ENCODE peak calls at places on chromosomes 6 and 20, in eight cellular contexts. One of them, this sample, is unnamed.
A peak's percentile ranks its signal among the peaks of the same experiment; 100 is the strongest.

GRCh38 chr6:142482973-142483372 is 181.2 kb downstream of the ADGRG6 start:
- DNase-seq in activated T-helper 1 cell treated with anti-CD3 and anti-CD28 coated beads, Interleukin-2, amount 50 U/mL, for 16 hours: no peak
- DNase-seq in PC-9: no peak
- DNase-seq in dorsolateral prefrontal cortex: no peak
- DNase-seq in pons: no peak
- DNase-seq in astrocyte: no peak
- DNase-seq in T-helper 1 cell: no peak
- DNase-seq in upper lobe of right lung: no peak
- DNase-seq in this sample: peak; percentile 26

GRCh38 chr6:146041282-146041681 is 12.4 kb downstream of the GRM1 start:
- DNase-seq in activated T-helper 1 cell treated with anti-CD3 and anti-CD28 coated beads, Interleukin-2, amount 50 U/mL, for 16 hours: no peak
- DNase-seq in upper lobe of right lung: no peak
- DNase-seq in PC-9: no peak
- DNase-seq in astrocyte: no peak
- DNase-seq in dorsolateral prefrontal cortex: no peak
- DNase-seq in pons: no peak
- DNase-seq in T-helper 1 cell: no peak
- DNase-seq in this sample: peak; percentile 0

GRCh38 chr20:63217706-63218105 is 1.8 kb upstream of the YTHDF1 start:
- DNase-seq in astrocyte: no peak
- DNase-seq in T-helper 1 cell: no peak
- DNase-seq in activated T-helper 1 cell treated with anti-CD3 and anti-CD28 coated beads, Interleukin-2, amount 50 U/mL, for 16 hours: no peak
- DNase-seq in dorsolateral prefrontal cortex: no peak
- DNase-seq in pons: no peak
- DNase-seq in PC-9: no peak
- DNase-seq in upper lobe of right lung: no peak
- DNase-seq in this sample: no peak

GRCh38 chr6:33667072-33667471 is 44.4 kb downstream of the UQCC2 start:
- DNase-seq in PC-9: no peak
- DNase-seq in T-helper 1 cell: no peak
- DNase-seq in pons: no peak
- DNase-seq in activated T-helper 1 cell treated with anti-CD3 and anti-CD28 coated beads, Interleukin-2, amount 50 U/mL, for 16 hours: no peak
- DNase-seq in upper lobe of right lung: no peak
- DNase-seq in astrocyte: no peak
- DNase-seq in dorsolateral prefrontal cortex: no peak
- DNase-seq in this sample: no peak

GRCh38 chr6:167134448-167135328 is 11.8 kb downstream of the CCR6 start:
- DNase-seq in PC-9: no peak
- DNase-seq in activated T-helper 1 cell treated with anti-CD3 and anti-CD28 coated beads, Interleukin-2, amount 50 U/mL, for 16 hours: no peak
- DNase-seq in pons: no peak
- DNase-seq in astrocyte: no peak
- DNase-seq in upper lobe of right lung: no peak
- DNase-seq in dorsolateral prefrontal cortex: no peak
- DNase-seq in T-helper 1 cell: no peak
- DNase-seq in this sample: no peak

GRCh38 chr6:47203266-47203967 is 106.3 kb downstream of the TNFRSF21 start:
- DNase-seq in T-helper 1 cell: no peak
- DNase-seq in dorsolateral prefrontal cortex: no peak
- DNase-seq in PC-9: no peak
- DNase-seq in upper lobe of right lung: no peak
- DNase-seq in pons: no peak
- DNase-seq in activated T-helper 1 cell treated with anti-CD3 and anti-CD28 coated beads, Interleukin-2, amount 50 U/mL, for 16 hours: no peak
- DNase-seq in astrocyte: no peak
- DNase-seq in this sample: no peak

GRCh38 chr6:56714982-56715456 is 72.3 kb upstream of the DST start:
- DNase-seq in dorsolateral prefrontal cortex: no peak
- DNase-seq in activated T-helper 1 cell treated with anti-CD3 and anti-CD28 coated beads, Interleukin-2, amount 50 U/mL, for 16 hours: no peak
- DNase-seq in upper lobe of right lung: no peak
- DNase-seq in astrocyte: peak; percentile 88
- DNase-seq in pons: no peak
- DNase-seq in PC-9: peak; percentile 97
- DNase-seq in T-helper 1 cell: no peak
- DNase-seq in this sample: peak; percentile 79

GRCh38 chr20:63320616-63321147 is 27.7 kb downstream of the COL20A1 start:
- DNase-seq in activated T-helper 1 cell treated with anti-CD3 and anti-CD28 coated beads, Interleukin-2, amount 50 U/mL, for 16 hours: no peak
- DNase-seq in PC-9: no peak
- DNase-seq in dorsolateral prefrontal cortex: peak; percentile 37
- DNase-seq in astrocyte: no peak
- DNase-seq in pons: no peak
- DNase-seq in upper lobe of right lung: peak; percentile 55
- DNase-seq in T-helper 1 cell: no peak
- DNase-seq in this sample: no peak

GRCh38 chr6:6494677-6495076 is 93.8 kb upstream of the LY86 start:
- DNase-seq in T-helper 1 cell: no peak
- DNase-seq in astrocyte: no peak
- DNase-seq in activated T-helper 1 cell treated with anti-CD3 and anti-CD28 coated beads, Interleukin-2, amount 50 U/mL, for 16 hours: no peak
- DNase-seq in upper lobe of right lung: peak; percentile 73
- DNase-seq in pons: no peak
- DNase-seq in dorsolateral prefrontal cortex: no peak
- DNase-seq in PC-9: no peak
- DNase-seq in this sample: peak; percentile 3

GRCh38 chr6:50791900-50792508 is 26.7 kb upstream of the TFAP2B start:
- DNase-seq in activated T-helper 1 cell treated with anti-CD3 and anti-CD28 coated beads, Interleukin-2, amount 50 U/mL, for 16 hours: no peak
- DNase-seq in pons: peak; percentile 67
- DNase-seq in PC-9: no peak
- DNase-seq in dorsolateral prefrontal cortex: no peak
- DNase-seq in T-helper 1 cell: no peak
- DNase-seq in upper lobe of right lung: no peak
- DNase-seq in astrocyte: no peak
- DNase-seq in this sample: peak; percentile 17

GRCh38 chr6:158185729-158186456 is 17.7 kb downstream of the GTF2H5 start:
- DNase-seq in dorsolateral prefrontal cortex: no peak
- DNase-seq in upper lobe of right lung: no peak
- DNase-seq in activated T-helper 1 cell treated with anti-CD3 and anti-CD28 coated beads, Interleukin-2, amount 50 U/mL, for 16 hours: no peak
- DNase-seq in pons: no peak
- DNase-seq in astrocyte: peak; percentile 88
- DNase-seq in PC-9: no peak
- DNase-seq in T-helper 1 cell: no peak
- DNase-seq in this sample: peak; percentile 36

GRCh38 chr6:31652925-31653724 is 664 bp upstream of the BAG6 start:
- DNase-seq in T-helper 1 cell: peak; percentile 80
- DNase-seq in dorsolateral prefrontal cortex: peak; percentile 89
- DNase-seq in pons: peak; percentile 95
- DNase-seq in activated T-helper 1 cell treated with anti-CD3 and anti-CD28 coated beads, Interleukin-2, amount 50 U/mL, for 16 hours: no peak
- DNase-seq in astrocyte: peak; percentile 84
- DNase-seq in upper lobe of right lung: peak; percentile 90
- DNase-seq in PC-9: peak; percentile 86
- DNase-seq in this sample: no peak

GRCh38 chr6:288861-289260 is 3.4 kb upstream of the DUSP22 start:
- DNase-seq in astrocyte: no peak
- DNase-seq in T-helper 1 cell: no peak
- DNase-seq in upper lobe of right lung: no peak
- DNase-seq in PC-9: no peak
- DNase-seq in pons: no peak
- DNase-seq in dorsolateral prefrontal cortex: no peak
- DNase-seq in activated T-helper 1 cell treated with anti-CD3 and anti-CD28 coated beads, Interleukin-2, amount 50 U/mL, for 16 hours: no peak
- DNase-seq in this sample: no peak

GRCh38 chr6:159700970-159701369 is 7.9 kb upstream of the SOD2 start:
- DNase-seq in dorsolateral prefrontal cortex: no peak
- DNase-seq in pons: no peak
- DNase-seq in activated T-helper 1 cell treated with anti-CD3 and anti-CD28 coated beads, Interleukin-2, amount 50 U/mL, for 16 hours: no peak
- DNase-seq in upper lobe of right lung: no peak
- DNase-seq in T-helper 1 cell: no peak
- DNase-seq in PC-9: no peak
- DNase-seq in astrocyte: peak; percentile 4
- DNase-seq in this sample: no peak

GRCh38 chr6:121770943-121771342 is 335.5 kb downstream of the GJA1 start:
- DNase-seq in upper lobe of right lung: no peak
- DNase-seq in T-helper 1 cell: no peak
- DNase-seq in activated T-helper 1 cell treated with anti-CD3 and anti-CD28 coated beads, Interleukin-2, amount 50 U/mL, for 16 hours: no peak
- DNase-seq in dorsolateral prefrontal cortex: no peak
- DNase-seq in pons: no peak
- DNase-seq in PC-9: peak; percentile 41
- DNase-seq in astrocyte: no peak
- DNase-seq in this sample: no peak

GRCh38 chr6:82182756-82183155 is 64.8 kb downstream of the IBTK start:
- DNase-seq in T-helper 1 cell: no peak
- DNase-seq in activated T-helper 1 cell treated with anti-CD3 and anti-CD28 coated beads, Interleukin-2, amount 50 U/mL, for 16 hours: no peak
- DNase-seq in PC-9: no peak
- DNase-seq in upper lobe of right lung: no peak
- DNase-seq in pons: no peak
- DNase-seq in astrocyte: peak; percentile 60
- DNase-seq in dorsolateral prefrontal cortex: no peak
- DNase-seq in this sample: no peak

GRCh38 chr6:122198922-122199321 is 200.5 kb upstream of the HSF2 start:
- DNase-seq in T-helper 1 cell: no peak
- DNase-seq in upper lobe of right lung: no peak
- DNase-seq in astrocyte: no peak
- DNase-seq in PC-9: no peak
- DNase-seq in dorsolateral prefrontal cortex: no peak
- DNase-seq in pons: no peak
- DNase-seq in activated T-helper 1 cell treated with anti-CD3 and anti-CD28 coated beads, Interleukin-2, amount 50 U/mL, for 16 hours: no peak
- DNase-seq in this sample: no peak

GRCh38 chr6:135567375-135568083 is 70.0 kb upstream of the AHI1 start:
- DNase-seq in upper lobe of right lung: no peak
- DNase-seq in astrocyte: no peak
- DNase-seq in dorsolateral prefrontal cortex: no peak
- DNase-seq in PC-9: no peak
- DNase-seq in T-helper 1 cell: no peak
- DNase-seq in activated T-helper 1 cell treated with anti-CD3 and anti-CD28 coated beads, Interleukin-2, amount 50 U/mL, for 16 hours: no peak
- DNase-seq in pons: no peak
- DNase-seq in this sample: no peak

GRCh38 chr20:4160761-4161305 is 145.5 kb upstream of the RNF24 start:
- DNase-seq in upper lobe of right lung: peak; percentile 63
- DNase-seq in activated T-helper 1 cell treated with anti-CD3 and anti-CD28 coated beads, Interleukin-2, amount 50 U/mL, for 16 hours: no peak
- DNase-seq in PC-9: peak; percentile 72
- DNase-seq in dorsolateral prefrontal cortex: peak; percentile 80
- DNase-seq in pons: peak; percentile 85
- DNase-seq in T-helper 1 cell: no peak
- DNase-seq in astrocyte: peak; percentile 54
- DNase-seq in this sample: peak; percentile 73

GRCh38 chr6:106746660-106747059 is 117.3 kb downstream of the QRSL1 start:
- DNase-seq in PC-9: peak; percentile 100
- DNase-seq in pons: no peak
- DNase-seq in astrocyte: peak; percentile 79
- DNase-seq in T-helper 1 cell: no peak
- DNase-seq in upper lobe of right lung: no peak
- DNase-seq in dorsolateral prefrontal cortex: no peak
- DNase-seq in activated T-helper 1 cell treated with anti-CD3 and anti-CD28 coated beads, Interleukin-2, amount 50 U/mL, for 16 hours: no peak
- DNase-seq in this sample: peak; percentile 18

GRCh38 chr20:33166533-33167113 is 1.3 kb upstream of the BPIFA2 start:
- DNase-seq in astrocyte: no peak
- DNase-seq in activated T-helper 1 cell treated with anti-CD3 and anti-CD28 coated beads, Interleukin-2, amount 50 U/mL, for 16 hours: no peak
- DNase-seq in dorsolateral prefrontal cortex: no peak
- DNase-seq in PC-9: no peak
- DNase-seq in upper lobe of right lung: no peak
- DNase-seq in pons: no peak
- DNase-seq in T-helper 1 cell: no peak
- DNase-seq in this sample: no peak

GRCh38 chr20:24574307-24574706 is 104.9 kb downstream of the SYNDIG1 start:
- DNase-seq in dorsolateral prefrontal cortex: no peak
- DNase-seq in PC-9: no peak
- DNase-seq in T-helper 1 cell: no peak
- DNase-seq in upper lobe of right lung: no peak
- DNase-seq in pons: no peak
- DNase-seq in activated T-helper 1 cell treated with anti-CD3 and anti-CD28 coated beads, Interleukin-2, amount 50 U/mL, for 16 hours: no peak
- DNase-seq in astrocyte: no peak
- DNase-seq in this sample: no peak

GRCh38 chr20:5996765-5997164 is 46.3 kb downstream of the MCM8 start:
- DNase-seq in dorsolateral prefrontal cortex: no peak
- DNase-seq in upper lobe of right lung: no peak
- DNase-seq in PC-9: peak; percentile 70
- DNase-seq in pons: no peak
- DNase-seq in activated T-helper 1 cell treated with anti-CD3 and anti-CD28 coated beads, Interleukin-2, amount 50 U/mL, for 16 hours: no peak
- DNase-seq in T-helper 1 cell: peak; percentile 22
- DNase-seq in astrocyte: no peak
- DNase-seq in this sample: peak; percentile 26

GRCh38 chr20:36313936-36314335 is 7.8 kb downstream of the DLGAP4 start:
- DNase-seq in dorsolateral prefrontal cortex: no peak
- DNase-seq in pons: no peak
- DNase-seq in PC-9: no peak
- DNase-seq in upper lobe of right lung: peak; percentile 48
- DNase-seq in activated T-helper 1 cell treated with anti-CD3 and anti-CD28 coated beads, Interleukin-2, amount 50 U/mL, for 16 hours: no peak
- DNase-seq in astrocyte: no peak
- DNase-seq in T-helper 1 cell: no peak
- DNase-seq in this sample: no peak

GRCh38 chr20:9119776-9120175 is 50.9 kb downstream of the PLCB4 start:
- DNase-seq in upper lobe of right lung: no peak
- DNase-seq in T-helper 1 cell: no peak
- DNase-seq in dorsolateral prefrontal cortex: no peak
- DNase-seq in pons: peak; percentile 60
- DNase-seq in astrocyte: no peak
- DNase-seq in PC-9: peak; percentile 83
- DNase-seq in activated T-helper 1 cell treated with anti-CD3 and anti-CD28 coated beads, Interleukin-2, amount 50 U/mL, for 16 hours: no peak
- DNase-seq in this sample: peak; percentile 15

This sample was measured in fibroblast of villous mesenchyme.